ENCODE peak calls at places on chromosomes 5 and 9, in ten cellular contexts. Q is naive thymus-derived CD4-positive, alpha-beta T cell; S is GM12878; F is tibial artery; M is psoas muscle; C is adrenal gland; H is neural progenitor cell; V is aorta; O is neuronal stem cell; A is CD4-positive, CD25-positive, alpha-beta regulatory T cell. Y is an unnamed sample.

GRCh38 chr5:113099822-113100221 is 123.2 kb downstream of the DCP2 start:
- DNase-seq in Q (no peak), S (no peak), F (no peak), M (no peak), C (no peak), H (no peak), V (no peak), O (no peak), A (no peak), Y (no peak)

GRCh38 chr5:42813533-42813932 is 1.8 kb upstream of the SELENOP start:
- DNase-seq in Q (no peak), S (no peak), F (no peak), M (peak; percentile 82), C (no peak), H (peak; percentile 96), V (no peak), O (peak; percentile 72), A (no peak), Y (no peak)

GRCh38 chr9:75175395-75175794 is 87.1 kb downstream of the OSTF1 start:
- DNase-seq in Q (no peak), S (no peak), F (no peak), M (no peak), C (no peak), H (no peak), V (no peak), O (no peak), A (no peak), Y (no peak)

GRCh38 chr5:16774806-16775205 is 158.0 kb upstream of the RETREG1 start:
- DNase-seq in Q (no peak), S (no peak), F (no peak), M (no peak), C (no peak), H (no peak), V (no peak), O (no peak), A (no peak), Y (no peak)

GRCh38 chr9:19221326-19221725 is 9.2 kb upstream of the DENND4C start:
- DNase-seq in Q (no peak), S (no peak), F (no peak), M (no peak), C (no peak), H (no peak), V (no peak), O (no peak), A (no peak), Y (no peak)

GRCh38 chr5:180126716-180127681 is 55.4 kb upstream of the RNF130 start:
- DNase-seq in Q (peak; percentile 17), S (no peak), F (no peak), M (peak; percentile 56), C (no peak), H (peak; percentile 59), V (peak; percentile 78), O (no peak), A (peak; percentile 1), Y (no peak)

GRCh38 chr9:18829858-18830257 is 203.2 kb downstream of the SAXO1 start:
- DNase-seq in Q (no peak), S (no peak), F (no peak), M (no peak), C (no peak), H (no peak), V (no peak), O (no peak), A (no peak), Y (peak; percentile 78)

GRCh38 chr9:90881648-90882047 is 80.0 kb downstream of the SYK start:
- DNase-seq in Q (no peak), S (peak; percentile 64), F (no peak), M (no peak), C (no peak), H (no peak), V (no peak), O (no peak), A (no peak), Y (no peak)

GRCh38 chr9:6703898-6704639 is 53.7 kb upstream of the KDM4C start:
- DNase-seq in Q (peak; percentile 85), S (no peak), F (peak; percentile 48), M (peak; percentile 93), C (peak; percentile 89), H (peak; percentile 88), V (peak; percentile 92), O (peak; percentile 81), A (peak; percentile 78), Y (peak; percentile 64)

DNA sequence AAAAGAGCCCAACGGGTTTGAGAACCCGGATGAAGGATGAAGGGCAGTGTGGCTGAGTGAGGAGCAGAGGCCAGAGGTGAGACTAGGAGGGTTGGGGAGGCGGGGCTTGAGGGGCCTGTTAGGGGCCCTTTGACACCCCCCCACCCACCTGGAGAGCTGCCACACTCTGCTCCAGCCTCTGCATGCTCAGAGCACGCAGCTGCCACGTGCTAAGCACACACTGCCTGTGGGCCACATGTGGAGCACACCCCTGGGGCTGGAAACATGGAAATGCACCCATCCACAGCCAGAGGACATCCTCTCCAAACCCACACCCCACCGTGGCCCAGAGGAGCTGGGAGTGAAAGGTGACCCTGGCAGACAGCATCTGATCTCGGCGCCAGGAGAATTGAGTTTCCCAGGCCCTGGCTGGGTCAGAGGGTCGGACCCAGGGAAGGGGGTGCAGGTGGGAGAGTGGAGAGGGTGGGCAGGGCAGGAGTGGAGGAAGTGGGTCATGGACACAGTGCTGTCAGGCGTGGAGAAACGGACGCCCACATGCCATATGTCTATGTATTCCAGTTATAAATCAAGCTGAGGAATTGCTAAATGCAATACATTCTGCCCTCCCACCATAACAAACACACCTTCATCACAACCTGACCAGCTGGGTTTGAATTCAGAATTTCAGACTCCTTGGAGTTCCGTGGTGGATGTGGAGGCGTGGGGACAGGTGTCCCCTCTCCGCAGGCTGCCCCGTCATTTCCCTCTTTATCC is 5.9 kb downstream of the DNM1 start:
- DNase-seq in Q (no peak), S (no peak), F (no peak), M (no peak), C (no peak), H (no peak), V (no peak), O (no peak), A (no peak), Y (no peak)
- H3K27ac ChIP-seq in Q (no peak overlapping the region), S (no peak overlapping the region), F (no peak overlapping the region), M (no peak overlapping the region), C (no peak overlapping the region), H (no peak overlapping the region), V (no peak overlapping the region), O (no peak overlapping the region), A (no peak overlapping the region), Y (no peak overlapping the region)

GRCh38 chr9:104858846-104859245 is 69.1 kb downstream of the ABCA1 start:
- DNase-seq in Q (no peak), S (no peak), F (no peak), M (no peak), C (peak; percentile 2), H (no peak), V (no peak), O (no peak), A (no peak), Y (no peak)
- H3K4me1 ChIP-seq in Q (no peaks in the 10 kb centered on the region), S (no peaks in the 10 kb centered on the region), F (peaks cover 13% of the 10 kb centered on the region), M (peaks cover 16% of the 10 kb centered on the region), C (peaks cover 48% of the 10 kb centered on the region), H (peaks cover 23% of the 10 kb centered on the region), V (peaks cover 4% of the 10 kb centered on the region), O (no peaks in the 10 kb centered on the region), A (no peaks in the 10 kb centered on the region), Y (peaks cover 20% of the 10 kb centered on the region)

GRCh38 chr5:74492230-74492629 is 148.3 kb downstream of the ENC1 start:
- DNase-seq in Q (no peak), S (no peak), F (no peak), M (no peak), C (no peak), H (no peak), V (no peak), O (no peak), A (no peak), Y (no peak)

GRCh38 chr5:74499236-74499635 is 141.3 kb downstream of the ENC1 start:
- DNase-seq in Q (no peak), S (no peak), F (no peak), M (no peak), C (no peak), H (no peak), V (no peak), O (no peak), A (no peak), Y (no peak)

GRCh38 chr5:74490814-74491213 is 149.7 kb downstream of the ENC1 start:
- DNase-seq in Q (no peak), S (peak; percentile 88), F (no peak), M (no peak), C (no peak), H (no peak), V (no peak), O (no peak), A (no peak), Y (no peak)

GRCh38 chr5:74497706-74498105 is 142.8 kb downstream of the ENC1 start:
- DNase-seq in Q (no peak), S (no peak), F (no peak), M (no peak), C (no peak), H (no peak), V (no peak), O (no peak), A (no peak), Y (no peak)

GRCh38 chr5:74493426-74493825 is 147.1 kb downstream of the ENC1 start:
- DNase-seq in Q (no peak), S (no peak), F (no peak), M (no peak), C (no peak), H (no peak), V (no peak), O (no peak), A (no peak), Y (peak; percentile 48)
- H3K27ac ChIP-seq in Q (no peak overlapping the region), S (no peak overlapping the region), F (no peak overlapping the region), M (no peak overlapping the region), C (no peak overlapping the region), H (no peak overlapping the region), V (no peak overlapping the region), O (no peak overlapping the region), A (no peak overlapping the region), Y (no peak overlapping the region)

GRCh38 chr5:141845371-141845821 is 32.8 kb downstream of the PCDH1 start:
- DNase-seq in Q (no peak), S (no peak), F (no peak), M (no peak), C (no peak), H (peak; percentile 65), V (no peak), O (no peak), A (no peak), Y (no peak)
- H3K4me1 ChIP-seq in Q (no peaks in the 10 kb centered on the region), S (peaks cover 8% of the 10 kb centered on the region), F (peaks cover 71% of the 10 kb centered on the region), M (peaks cover 12% of the 10 kb centered on the region), C (no peaks in the 10 kb centered on the region), H (peaks cover 71% of the 10 kb centered on the region), V (no peaks in the 10 kb centered on the region), O (peaks cover 53% of the 10 kb centered on the region), A (peaks cover 15% of the 10 kb centered on the region), Y (peaks cover 34% of the 10 kb centered on the region)

Y was measured in astrocyte.